ENCODE peak calls at places on chromosomes 2 and 18, in seven cellular contexts. S is HTR-8/SVneo, N is fibroblast of the conjunctiva, H is NCI-H1105 treated with DMSO at 0.1 percent for 48 hours, I is progenitor cell of endocrine pancreas, P is upper lobe of right lung, A is hippocampal formation. R is an unnamed sample.

GRCh38 chr2:65436169-65436824 is 3.9 kb upstream of the SPRED2 start:
- DNase-seq in S (peak), N (peak), H (peak), I (peak), P (peak), A (peak), R (peak)

GRCh38 chr2:74381751-74382150 is 1.6 kb upstream of the DCTN1 start:
- DNase-seq in S (no peak), N (no peak), H (no peak), I (no peak), P (no peak), A (no peak), R (no peak)

GRCh38 chr18:30623401-30624065 is 419.0 kb downstream of the DSC3 start:
- DNase-seq in S (peak), N (no peak), H (no peak), I (no peak), P (no peak), A (no peak), R (no peak)

GRCh38 chr2:240286596-240286995 is 146.1 kb upstream of the OTOS start:
- DNase-seq in S (no peak), N (no peak), H (no peak), I (no peak), P (no peak), A (peak), R (peak)

GRCh38 chr2:12034303-12034861 is 287.9 kb downstream of the LPIN1 start:
- DNase-seq in S (no peak), N (no peak), H (no peak), I (no peak), P (no peak), A (no peak), R (no peak)

GRCh38 chr2:119645173-119645846 is 33.7 kb upstream of the TMEM177 start:
- DNase-seq in S (no peak), N (no peak), H (no peak), I (no peak), P (no peak), A (no peak), R (no peak)

GRCh38 chr2:105858868-105859693 is 114.4 kb downstream of the NCK2 start:
- DNase-seq in S (no peak), N (no peak), H (no peak), I (no peak), P (no peak), A (no peak), R (no peak)

GRCh38 chr2:232386740-232387450 is 8.3 kb downstream of the ALPP start:
- DNase-seq in S (no peak), N (no peak), H (no peak), I (no peak), P (peak), A (no peak), R (no peak)

GRCh38 chr2:169546756-169547155 is 26.9 kb downstream of the FASTKD1 start:
- DNase-seq in S (no peak), N (no peak), H (no peak), I (no peak), P (no peak), A (no peak), R (no peak)

GRCh38 chr18:22556271-22556990 is 138.7 kb upstream of the CTAGE1 start:
- DNase-seq in S (no peak), N (no peak), H (peak), I (no peak), P (peak), A (no peak), R (no peak)

GRCh38 chr18:32683044-32683443 is 89.8 kb downstream of the KLHL14 start:
- DNase-seq in S (no peak), N (no peak), H (no peak), I (no peak), P (no peak), A (no peak), R (no peak)

GRCh38 chr2:235538989-235539388 is 45.1 kb downstream of the AGAP1 start:
- DNase-seq in S (no peak), N (no peak), H (no peak), I (no peak), P (no peak), A (no peak), R (no peak)

GRCh38 chr2:10523406-10524189 is 75.5 kb upstream of the ODC1 start:
- DNase-seq in S (no peak), N (no peak), H (no peak), I (no peak), P (no peak), A (no peak), R (no peak)

GRCh38 chr2:8094571-8094970 is 587.3 kb upstream of the ID2 start:
- DNase-seq in S (no peak), N (no peak), H (no peak), I (no peak), P (no peak), A (no peak), R (no peak)

GRCh38 chr2:18384242-18384641 is 176.2 kb downstream of the RDH14 start:
- DNase-seq in S (no peak), N (no peak), H (no peak), I (no peak), P (no peak), A (no peak), R (no peak)

GRCh38 chr2:45782436-45782835 is 131.0 kb downstream of the PRKCE start:
- DNase-seq in S (no peak), N (no peak), H (no peak), I (no peak), P (no peak), A (no peak), R (no peak)

GRCh38 chr2:193793914-193794313 is 1599.2 kb upstream of the TMEFF2 start:
- DNase-seq in S (peak), N (no peak), H (no peak), I (no peak), P (no peak), A (no peak), R (no peak)

GRCh38 chr2:74893332-74893731 is 59.4 kb downstream of the HK2 start:
- DNase-seq in S (peak), N (peak), H (no peak), I (no peak), P (no peak), A (no peak), R (no peak)

GRCh38 chr2:163767097-163767496 is 31.3 kb upstream of the FIGN start:
- DNase-seq in S (no peak), N (no peak), H (no peak), I (no peak), P (no peak), A (no peak), R (no peak)

GRCh38 chr2:15860051-15860663 is 80.2 kb upstream of the MYCN start:
- DNase-seq in S (no peak), N (no peak), H (no peak), I (no peak), P (no peak), A (no peak), R (no peak)

GRCh38 chr2:118842687-118843491 is 4.6 kb downstream of the EN1 start:
- DNase-seq in S (no peak), N (no peak), H (no peak), I (no peak), P (no peak), A (no peak), R (no peak)

GRCh38 chr2:28869494-28870145 is 489 bp downstream of the TRMT61B start:
- DNase-seq in S (peak), N (no peak), H (peak), I (peak), P (no peak), A (no peak), R (no peak)

GRCh38 chr18:61569176-61569892 is 236.1 kb downstream of the CDH20 start:
- DNase-seq in S (peak), N (peak), H (no peak), I (no peak), P (no peak), A (no peak), R (peak)

GRCh38 chr2:85326946-85327756 is 638 bp downstream of the TGOLN2 start:
- DNase-seq in S (peak), N (no peak), H (no peak), I (no peak), P (peak), A (peak), R (peak)

GRCh38 chr2:106960633-106961205 is 74.8 kb upstream of the ST6GAL2 start:
- DNase-seq in S (no peak), N (no peak), H (peak), I (no peak), P (no peak), A (no peak), R (no peak)

GRCh38 chr18:55982992-55983391 is 395.0 kb upstream of the TCF4 start:
- DNase-seq in S (peak), N (no peak), H (no peak), I (no peak), P (no peak), A (no peak), R (no peak)

GRCh38 chr18:76817888-76818611 is 4.3 kb upstream of the ZNF236 start:
- DNase-seq in S (no peak), N (no peak), H (no peak), I (no peak), P (no peak), A (no peak), R (no peak)

GRCh38 chr2:148565272-148565894 is 79.2 kb upstream of the EPC2 start:
- DNase-seq in S (peak), N (no peak), H (no peak), I (no peak), P (no peak), A (no peak), R (no peak)

GRCh38 chr2:17976871-17977746 is 98.6 kb downstream of the KCNS3 start:
- DNase-seq in S (peak), N (peak), H (no peak), I (no peak), P (no peak), A (no peak), R (no peak)

R was measured in dorsolateral prefrontal cortex.